ENCODE peak calls at places on chromosomes 4 and X, in five cellular contexts. One of them, this sample, is unnamed.

GRCh38 chr4:14308229-14308651 is 680.7 kb upstream of the BOD1L1 start:
- DNase-seq in choroid plexus epithelial cell: no peak
- DNase-seq in NB4: no peak
- DNase-seq in fibroblast of mammary gland: no peak
- DNase-seq in CD8-positive, alpha-beta T cell: no peak
- DNase-seq in this sample: no peak

GRCh38 chr4:7067147-7067522 is 729 bp downstream of the GRPEL1 start:
- DNase-seq in choroid plexus epithelial cell: no peak
- DNase-seq in NB4: no peak
- DNase-seq in fibroblast of mammary gland: peak; percentile 30
- DNase-seq in CD8-positive, alpha-beta T cell: no peak
- DNase-seq in this sample: peak; percentile 16

GRCh38 chr4:89661490-89661889 is 175.5 kb downstream of the SNCA start:
- DNase-seq in choroid plexus epithelial cell: peak; percentile 78
- DNase-seq in NB4: no peak
- DNase-seq in fibroblast of mammary gland: peak; percentile 41
- DNase-seq in CD8-positive, alpha-beta T cell: no peak
- DNase-seq in this sample: peak; percentile 5

GRCh38 chr4:120055167-120055566 is 11.5 kb downstream of the MAD2L1 start:
- DNase-seq in choroid plexus epithelial cell: peak; percentile 26
- DNase-seq in NB4: no peak
- DNase-seq in fibroblast of mammary gland: no peak
- DNase-seq in CD8-positive, alpha-beta T cell: no peak
- DNase-seq in this sample: peak; percentile 33

GRCh38 chr4:6308890-6309643 is 39.4 kb downstream of the WFS1 start:
- DNase-seq in choroid plexus epithelial cell: no peak
- DNase-seq in NB4: no peak
- DNase-seq in fibroblast of mammary gland: no peak
- DNase-seq in CD8-positive, alpha-beta T cell: peak; percentile 64
- DNase-seq in this sample: no peak

GRCh38 chr4:8817081-8817812 is 54.4 kb downstream of the HMX1 start:
- DNase-seq in choroid plexus epithelial cell: no peak
- DNase-seq in NB4: no peak
- DNase-seq in fibroblast of mammary gland: no peak
- DNase-seq in CD8-positive, alpha-beta T cell: no peak
- DNase-seq in this sample: no peak

GRCh38 chrX:13759152-13759718 is 24.7 kb downstream of the OFD1 start:
- DNase-seq in choroid plexus epithelial cell: no peak
- DNase-seq in NB4: peak; percentile 79
- DNase-seq in fibroblast of mammary gland: peak; percentile 36
- DNase-seq in CD8-positive, alpha-beta T cell: no peak
- DNase-seq in this sample: no peak

GRCh38 chrX:10239611-10240064 is 82.9 kb downstream of the CLCN4 start:
- DNase-seq in choroid plexus epithelial cell: peak; percentile 55
- DNase-seq in NB4: no peak
- DNase-seq in fibroblast of mammary gland: peak; percentile 83
- DNase-seq in CD8-positive, alpha-beta T cell: no peak
- DNase-seq in this sample: peak; percentile 70

GRCh38 chr4:60502733-60503132 is 697.4 kb upstream of the ADGRL3 start:
- DNase-seq in choroid plexus epithelial cell: no peak
- DNase-seq in NB4: no peak
- DNase-seq in fibroblast of mammary gland: no peak
- DNase-seq in CD8-positive, alpha-beta T cell: no peak
- DNase-seq in this sample: no peak

GRCh38 chr4:40481977-40482376 is 146.8 kb downstream of the CHRNA9 start:
- DNase-seq in choroid plexus epithelial cell: no peak
- DNase-seq in NB4: no peak
- DNase-seq in fibroblast of mammary gland: no peak
- DNase-seq in CD8-positive, alpha-beta T cell: no peak
- DNase-seq in this sample: no peak

GRCh38 chr4:84920591-84920990 is 45.9 kb downstream of the WDFY3 start:
- DNase-seq in choroid plexus epithelial cell: peak; percentile 64
- DNase-seq in NB4: peak; percentile 36
- DNase-seq in fibroblast of mammary gland: peak; percentile 84
- DNase-seq in CD8-positive, alpha-beta T cell: no peak
- DNase-seq in this sample: peak; percentile 82

GRCh38 chrX:47197526-47197925 is 3.9 kb downstream of the UBA1 start:
- DNase-seq in choroid plexus epithelial cell: no peak
- DNase-seq in NB4: no peak
- DNase-seq in fibroblast of mammary gland: no peak
- DNase-seq in CD8-positive, alpha-beta T cell: no peak
- DNase-seq in this sample: no peak
- H3K4me3 ChIP-seq in choroid plexus epithelial cell: no peak overlapping the region
- H3K4me3 ChIP-seq in NB4: no peak overlapping the region
- H3K4me3 ChIP-seq in fibroblast of mammary gland: peak overlapping the region; percentile 4
- H3K4me3 ChIP-seq in CD8-positive, alpha-beta T cell: no peak overlapping the region
- H3K4me3 ChIP-seq in this sample: peak overlapping the region; percentile 28

GRCh38 chrX:41408576-41408975 is 38.6 kb upstream of the NYX start:
- DNase-seq in choroid plexus epithelial cell: no peak
- DNase-seq in NB4: no peak
- DNase-seq in fibroblast of mammary gland: no peak
- DNase-seq in CD8-positive, alpha-beta T cell: no peak
- DNase-seq in this sample: no peak

GRCh38 chrX:41409006-41409405 is 38.1 kb upstream of the NYX start:
- DNase-seq in choroid plexus epithelial cell: no peak
- DNase-seq in NB4: no peak
- DNase-seq in fibroblast of mammary gland: no peak
- DNase-seq in CD8-positive, alpha-beta T cell: no peak
- DNase-seq in this sample: no peak

GRCh38 chrX:41407816-41408215 is 39.3 kb upstream of the NYX start:
- DNase-seq in choroid plexus epithelial cell: no peak
- DNase-seq in NB4: no peak
- DNase-seq in fibroblast of mammary gland: no peak
- DNase-seq in CD8-positive, alpha-beta T cell: no peak
- DNase-seq in this sample: no peak

GRCh38 chrX:41412261-41413167 is 34.6 kb upstream of the NYX start:
- DNase-seq in choroid plexus epithelial cell: no peak
- DNase-seq in NB4: no peak
- DNase-seq in fibroblast of mammary gland: no peak
- DNase-seq in CD8-positive, alpha-beta T cell: no peak
- DNase-seq in this sample: no peak
- TF ChIP-seq CTCF in choroid plexus epithelial cell: no peak
- TF ChIP-seq CTCF in NB4: no peak
- TF ChIP-seq CTCF in fibroblast of mammary gland: no peak
- TF ChIP-seq CTCF in CD8-positive, alpha-beta T cell: no peak
- TF ChIP-seq CTCF in this sample: no peak

GRCh38 chrX:135544338-135544948 is 24.0 kb downstream of the INTS6L start:
- DNase-seq in choroid plexus epithelial cell: no peak
- DNase-seq in NB4: no peak
- DNase-seq in fibroblast of mammary gland: no peak
- DNase-seq in CD8-positive, alpha-beta T cell: no peak
- DNase-seq in this sample: no peak
- H3K4me3 ChIP-seq in choroid plexus epithelial cell: no peak overlapping the region
- H3K4me3 ChIP-seq in NB4: no peak overlapping the region
- H3K4me3 ChIP-seq in fibroblast of mammary gland: no peak overlapping the region
- H3K4me3 ChIP-seq in CD8-positive, alpha-beta T cell: no peak overlapping the region
- H3K4me3 ChIP-seq in this sample: no peak overlapping the region

DNA sequence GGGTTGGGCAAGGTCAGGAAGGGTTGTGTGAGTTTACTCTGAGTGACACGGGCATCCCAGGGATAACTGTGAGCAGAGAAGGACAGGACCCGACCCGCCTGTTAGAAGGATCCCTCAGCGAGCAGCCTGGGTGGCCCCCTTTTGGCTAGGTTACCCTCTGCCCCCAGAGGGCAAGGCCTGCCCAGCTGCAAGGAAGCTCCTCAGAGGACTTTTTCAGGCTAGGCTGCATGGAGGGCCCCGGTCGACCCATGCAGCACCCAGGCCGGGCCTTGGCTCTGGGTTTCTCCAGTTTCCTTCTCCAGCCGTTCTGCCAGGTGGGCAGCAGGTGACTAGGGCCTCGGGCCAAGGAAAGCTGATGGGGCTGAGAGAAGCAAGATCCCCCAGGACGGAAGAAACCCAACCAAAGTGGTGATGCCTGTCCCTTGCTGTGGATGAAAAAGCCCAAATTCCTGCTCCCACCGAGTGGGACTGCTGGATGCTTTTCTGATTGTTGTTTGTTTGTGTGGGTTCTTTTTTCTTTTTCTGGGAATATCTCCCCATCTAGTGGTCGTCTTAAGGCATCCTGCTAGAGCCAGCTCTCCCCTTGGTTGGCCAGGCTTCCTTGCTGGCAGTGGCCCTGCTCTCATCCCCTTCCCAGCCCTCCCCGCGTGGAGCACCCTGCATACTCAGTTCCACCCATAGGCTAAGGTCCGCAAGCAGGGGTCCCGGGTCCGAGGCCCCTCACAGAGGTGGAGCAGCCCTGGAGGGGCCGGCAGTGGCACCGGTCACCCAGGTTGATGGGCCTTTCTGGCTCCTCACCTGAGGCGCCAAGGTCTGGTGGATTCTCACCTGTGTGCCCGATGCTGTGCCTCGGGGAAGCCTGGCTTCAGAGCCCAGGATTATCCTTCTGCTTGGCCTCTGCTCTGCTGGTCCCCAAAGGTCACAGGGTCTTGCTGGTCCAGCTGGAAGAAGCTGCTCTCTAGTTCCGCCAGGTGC is 1.8 kb downstream of the ZFP92 start:
- DNase-seq in choroid plexus epithelial cell: peak; percentile 20
- DNase-seq in NB4: no peak
- DNase-seq in fibroblast of mammary gland: no peak
- DNase-seq in CD8-positive, alpha-beta T cell: no peak
- DNase-seq in this sample: no peak
- TF ChIP-seq CTCF in choroid plexus epithelial cell: peak; percentile 33
- TF ChIP-seq CTCF in NB4: no peak
- TF ChIP-seq CTCF in fibroblast of mammary gland: no peak
- TF ChIP-seq CTCF in CD8-positive, alpha-beta T cell: no peak
- TF ChIP-seq CTCF in this sample: no peak

This sample was measured in fibroblast of the aortic adventitia.